ENCODE peak calls at places on chromosome 13, in nine cellular contexts. One of them, this sample, is unnamed. For H3K4me1, the result is how much of the 10 kb centered on the place peaks cover.

GRCh38 chr13:85544756-85545155 is 254.5 kb downstream of the SLITRK6 start:
- DNase-seq in transverse colon: no peak
- DNase-seq in thyroid gland: no peak
- DNase-seq in Peyer's patch: no peak
- DNase-seq in foreskin keratinocyte: no peak
- DNase-seq in sigmoid colon: no peak
- DNase-seq in IMR-90: no peak
- DNase-seq in osteoblast: no peak
- DNase-seq in aorta: no peak
- DNase-seq in this sample: no peak

GRCh38 chr13:45055198-45055901 is 65.0 kb upstream of the GTF2F2 start:
- DNase-seq in osteoblast: peak
- DNase-seq in foreskin keratinocyte: peak
- DNase-seq in thyroid gland: no peak
- DNase-seq in aorta: no peak
- DNase-seq in IMR-90: peak
- DNase-seq in sigmoid colon: peak
- DNase-seq in Peyer's patch: no peak
- DNase-seq in transverse colon: peak
- DNase-seq in this sample: no peak

GRCh38 chr13:25806304-25806974 is 245.4 kb downstream of the SHISA2 start:
- DNase-seq in sigmoid colon: no peak
- DNase-seq in foreskin keratinocyte: peak
- DNase-seq in IMR-90: no peak
- DNase-seq in osteoblast: no peak
- DNase-seq in aorta: no peak
- DNase-seq in Peyer's patch: no peak
- DNase-seq in thyroid gland: peak
- DNase-seq in transverse colon: no peak
- DNase-seq in this sample: no peak

GRCh38 chr13:31756346-31756745 is 17.0 kb downstream of the RXFP2 start:
- DNase-seq in aorta: no peak
- DNase-seq in foreskin keratinocyte: peak
- DNase-seq in IMR-90: peak
- DNase-seq in sigmoid colon: no peak
- DNase-seq in osteoblast: peak
- DNase-seq in Peyer's patch: no peak
- DNase-seq in thyroid gland: no peak
- DNase-seq in transverse colon: no peak
- DNase-seq in this sample: no peak

GRCh38 chr13:30744056-30744684 is 8.8 kb downstream of the ALOX5AP start:
- DNase-seq in osteoblast: no peak
- DNase-seq in aorta: peak
- DNase-seq in IMR-90: peak
- DNase-seq in Peyer's patch: no peak
- DNase-seq in thyroid gland: no peak
- DNase-seq in transverse colon: peak
- DNase-seq in foreskin keratinocyte: no peak
- DNase-seq in sigmoid colon: no peak
- DNase-seq in this sample: peak

GRCh38 chr13:48873598-48873997 is 102.1 kb upstream of the FNDC3A start:
- DNase-seq in aorta: no peak
- DNase-seq in thyroid gland: no peak
- DNase-seq in Peyer's patch: no peak
- DNase-seq in osteoblast: no peak
- DNase-seq in IMR-90: peak
- DNase-seq in sigmoid colon: no peak
- DNase-seq in transverse colon: no peak
- DNase-seq in foreskin keratinocyte: peak
- DNase-seq in this sample: no peak

GRCh38 chr13:94617389-94618000 is 15.8 kb downstream of the GPR180 start:
- DNase-seq in transverse colon: no peak
- DNase-seq in osteoblast: no peak
- DNase-seq in foreskin keratinocyte: no peak
- DNase-seq in Peyer's patch: no peak
- DNase-seq in sigmoid colon: no peak
- DNase-seq in aorta: no peak
- DNase-seq in thyroid gland: no peak
- DNase-seq in IMR-90: no peak
- DNase-seq in this sample: no peak

GRCh38 chr13:48570225-48570828 is 37.4 kb upstream of the RCBTB2 start:
- DNase-seq in Peyer's patch: no peak
- DNase-seq in thyroid gland: no peak
- DNase-seq in foreskin keratinocyte: no peak
- DNase-seq in aorta: peak
- DNase-seq in transverse colon: no peak
- DNase-seq in sigmoid colon: peak
- DNase-seq in IMR-90: no peak
- DNase-seq in osteoblast: no peak
- DNase-seq in this sample: no peak

GRCh38 chr13:24747248-24748151 is 16.5 kb upstream of the RNF17 start:
- DNase-seq in aorta: no peak
- DNase-seq in Peyer's patch: no peak
- DNase-seq in thyroid gland: no peak
- DNase-seq in transverse colon: peak
- DNase-seq in foreskin keratinocyte: peak
- DNase-seq in IMR-90: no peak
- DNase-seq in sigmoid colon: peak
- DNase-seq in osteoblast: no peak
- DNase-seq in this sample: no peak

GRCh38 chr13:20714563-20715339 is 11.3 kb downstream of the IL17D start:
- DNase-seq in IMR-90: peak
- DNase-seq in osteoblast: peak
- DNase-seq in thyroid gland: peak
- DNase-seq in sigmoid colon: peak
- DNase-seq in Peyer's patch: no peak
- DNase-seq in foreskin keratinocyte: no peak
- DNase-seq in aorta: peak
- DNase-seq in transverse colon: no peak
- DNase-seq in this sample: no peak

GRCh38 chr13:32894589-32895001 is 121.6 kb upstream of the KL start:
- DNase-seq in foreskin keratinocyte: peak
- DNase-seq in sigmoid colon: no peak
- DNase-seq in IMR-90: peak
- DNase-seq in thyroid gland: no peak
- DNase-seq in transverse colon: no peak
- DNase-seq in Peyer's patch: no peak
- DNase-seq in aorta: no peak
- DNase-seq in osteoblast: no peak
- DNase-seq in this sample: no peak

GRCh38 chr13:44680746-44681355 is 104.7 kb upstream of the TSC22D1 start:
- DNase-seq in thyroid gland: no peak
- DNase-seq in osteoblast: peak
- DNase-seq in aorta: no peak
- DNase-seq in foreskin keratinocyte: no peak
- DNase-seq in sigmoid colon: no peak
- DNase-seq in transverse colon: no peak
- DNase-seq in Peyer's patch: no peak
- DNase-seq in IMR-90: peak
- DNase-seq in this sample: no peak

DNA sequence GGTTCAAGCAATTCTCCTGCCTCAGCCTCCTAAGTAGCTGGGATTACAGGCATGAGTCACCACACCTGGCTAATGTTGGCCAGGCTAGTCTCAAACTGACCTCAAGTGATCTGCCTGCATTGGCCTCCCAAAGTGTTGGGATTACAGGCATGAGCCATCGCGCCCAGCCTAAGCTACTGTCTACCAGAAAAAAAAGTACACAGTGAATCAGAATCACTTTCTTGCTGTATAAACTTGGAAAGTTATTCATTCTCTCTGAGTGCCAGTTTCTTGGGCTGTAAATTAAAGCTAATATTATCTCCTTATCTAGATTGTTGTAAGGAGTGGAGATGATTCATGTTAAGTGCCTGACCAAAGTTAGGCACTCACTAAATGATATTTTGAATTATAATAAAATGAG is 242.8 kb downstream of the ENOX1 start:
- DNase-seq in thyroid gland: no peak
- DNase-seq in transverse colon: no peak
- DNase-seq in foreskin keratinocyte: peak
- DNase-seq in sigmoid colon: peak
- DNase-seq in IMR-90: peak
- DNase-seq in aorta: no peak
- DNase-seq in osteoblast: no peak
- DNase-seq in Peyer's patch: no peak
- DNase-seq in this sample: no peak
- H3K4me1 ChIP-seq in thyroid gland: under half
- H3K4me1 ChIP-seq in transverse colon: under half
- H3K4me1 ChIP-seq in foreskin keratinocyte: under half
- H3K4me1 ChIP-seq in sigmoid colon: under half
- H3K4me1 ChIP-seq in IMR-90: under half
- H3K4me1 ChIP-seq in aorta: under half
- H3K4me1 ChIP-seq in osteoblast: under half
- H3K4me1 ChIP-seq in Peyer's patch: under half
- H3K4me1 ChIP-seq in this sample: under half

GRCh38 chr13:41019578-41020347 is 647 bp upstream of the ELF1 start:
- DNase-seq in transverse colon: no peak
- DNase-seq in Peyer's patch: no peak
- DNase-seq in aorta: no peak
- DNase-seq in thyroid gland: no peak
- DNase-seq in osteoblast: no peak
- DNase-seq in foreskin keratinocyte: no peak
- DNase-seq in IMR-90: no peak
- DNase-seq in sigmoid colon: no peak
- DNase-seq in this sample: no peak

GRCh38 chr13:41018583-41018909 is 570 bp downstream of the ELF1 start:
- DNase-seq in thyroid gland: no peak
- DNase-seq in Peyer's patch: no peak
- DNase-seq in osteoblast: no peak
- DNase-seq in IMR-90: no peak
- DNase-seq in transverse colon: no peak
- DNase-seq in aorta: no peak
- DNase-seq in foreskin keratinocyte: peak
- DNase-seq in sigmoid colon: no peak
- DNase-seq in this sample: no peak

GRCh38 chr13:41019027-41019487 is at the start of gene ELF1:
- DNase-seq in sigmoid colon: no peak
- DNase-seq in thyroid gland: peak
- DNase-seq in transverse colon: peak
- DNase-seq in osteoblast: peak
- DNase-seq in foreskin keratinocyte: peak
- DNase-seq in IMR-90: peak
- DNase-seq in Peyer's patch: no peak
- DNase-seq in aorta: peak
- DNase-seq in this sample: peak

GRCh38 chr13:41017153-41017552 is 2.0 kb downstream of the ELF1 start:
- DNase-seq in transverse colon: peak
- DNase-seq in IMR-90: no peak
- DNase-seq in foreskin keratinocyte: no peak
- DNase-seq in aorta: no peak
- DNase-seq in thyroid gland: peak
- DNase-seq in Peyer's patch: no peak
- DNase-seq in osteoblast: no peak
- DNase-seq in sigmoid colon: no peak
- DNase-seq in this sample: no peak

GRCh38 chr13:41017744-41018582 is 1.2 kb downstream of the ELF1 start:
- DNase-seq in thyroid gland: no peak
- DNase-seq in sigmoid colon: no peak
- DNase-seq in transverse colon: no peak
- DNase-seq in osteoblast: no peak
- DNase-seq in aorta: no peak
- DNase-seq in IMR-90: peak
- DNase-seq in Peyer's patch: no peak
- DNase-seq in foreskin keratinocyte: no peak
- DNase-seq in this sample: no peak
- H3K27ac ChIP-seq in thyroid gland: peak
- H3K27ac ChIP-seq in sigmoid colon: peak
- H3K27ac ChIP-seq in transverse colon: peak
- H3K27ac ChIP-seq in osteoblast: no peak
- H3K27ac ChIP-seq in aorta: no peak
- H3K27ac ChIP-seq in IMR-90: no peak
- H3K27ac ChIP-seq in Peyer's patch: peak
- H3K27ac ChIP-seq in foreskin keratinocyte: peak
- H3K27ac ChIP-seq in this sample: peak

DNA sequence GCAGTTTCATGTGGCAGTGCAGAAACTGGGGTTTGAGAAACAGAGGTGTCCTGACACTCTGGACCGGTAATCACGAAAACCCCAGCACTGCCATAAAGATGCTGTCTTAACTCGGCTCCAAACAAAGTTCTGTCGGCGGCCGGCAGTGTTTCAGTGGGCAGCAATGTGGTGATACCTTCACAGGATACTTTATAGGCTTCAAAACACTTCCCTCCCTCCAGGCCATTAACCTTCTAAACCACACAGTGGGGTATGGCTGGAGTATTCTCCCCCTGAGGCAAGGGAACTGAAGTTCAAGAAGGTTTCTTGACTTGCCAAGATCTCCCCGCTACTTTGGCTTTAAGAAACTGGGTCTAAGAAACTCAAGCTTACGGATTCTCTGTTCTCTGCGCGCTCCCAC is 1.1 kb downstream of the RUBCNL start:
- DNase-seq in transverse colon: no peak
- DNase-seq in Peyer's patch: no peak
- DNase-seq in sigmoid colon: no peak
- DNase-seq in thyroid gland: no peak
- DNase-seq in osteoblast: peak
- DNase-seq in foreskin keratinocyte: peak
- DNase-seq in IMR-90: no peak
- DNase-seq in aorta: no peak
- DNase-seq in this sample: no peak
- H3K4me1 ChIP-seq in transverse colon: under half
- H3K4me1 ChIP-seq in Peyer's patch: under half
- H3K4me1 ChIP-seq in sigmoid colon: under half
- H3K4me1 ChIP-seq in thyroid gland: under half
- H3K4me1 ChIP-seq in osteoblast: under half
- H3K4me1 ChIP-seq in foreskin keratinocyte: under half
- H3K4me1 ChIP-seq in IMR-90: under half
- H3K4me1 ChIP-seq in aorta: under half
- H3K4me1 ChIP-seq in this sample: half or more

GRCh38 chr13:111423168-111423785 is 102.8 kb downstream of the TEX29 start:
- DNase-seq in aorta: no peak
- DNase-seq in Peyer's patch: no peak
- DNase-seq in thyroid gland: peak
- DNase-seq in transverse colon: no peak
- DNase-seq in osteoblast: no peak
- DNase-seq in foreskin keratinocyte: peak
- DNase-seq in IMR-90: no peak
- DNase-seq in sigmoid colon: no peak
- DNase-seq in this sample: no peak

GRCh38 chr13:111421216-111421615 is 100.8 kb downstream of the TEX29 start:
- DNase-seq in foreskin keratinocyte: no peak
- DNase-seq in thyroid gland: no peak
- DNase-seq in transverse colon: no peak
- DNase-seq in osteoblast: no peak
- DNase-seq in sigmoid colon: no peak
- DNase-seq in aorta: no peak
- DNase-seq in IMR-90: no peak
- DNase-seq in Peyer's patch: peak
- DNase-seq in this sample: no peak

GRCh38 chr13:111418101-111418500 is 97.7 kb downstream of the TEX29 start:
- DNase-seq in sigmoid colon: no peak
- DNase-seq in IMR-90: no peak
- DNase-seq in thyroid gland: no peak
- DNase-seq in Peyer's patch: peak
- DNase-seq in osteoblast: no peak
- DNase-seq in foreskin keratinocyte: no peak
- DNase-seq in aorta: no peak
- DNase-seq in transverse colon: no peak
- DNase-seq in this sample: no peak

GRCh38 chr13:111422352-111422751 is 101.9 kb downstream of the TEX29 start:
- DNase-seq in thyroid gland: peak
- DNase-seq in foreskin keratinocyte: no peak
- DNase-seq in aorta: no peak
- DNase-seq in transverse colon: no peak
- DNase-seq in Peyer's patch: no peak
- DNase-seq in sigmoid colon: no peak
- DNase-seq in IMR-90: no peak
- DNase-seq in osteoblast: no peak
- DNase-seq in this sample: no peak

GRCh38 chr13:111420113-111420876 is 99.9 kb downstream of the TEX29 start:
- DNase-seq in transverse colon: no peak
- DNase-seq in IMR-90: no peak
- DNase-seq in aorta: no peak
- DNase-seq in sigmoid colon: no peak
- DNase-seq in foreskin keratinocyte: no peak
- DNase-seq in Peyer's patch: peak
- DNase-seq in thyroid gland: no peak
- DNase-seq in osteoblast: no peak
- DNase-seq in this sample: no peak
- H3K27ac ChIP-seq in transverse colon: no peak
- H3K27ac ChIP-seq in IMR-90: no peak
- H3K27ac ChIP-seq in aorta: no peak
- H3K27ac ChIP-seq in sigmoid colon: no peak
- H3K27ac ChIP-seq in foreskin keratinocyte: no peak
- H3K27ac ChIP-seq in Peyer's patch: no peak
- H3K27ac ChIP-seq in thyroid gland: no peak
- H3K27ac ChIP-seq in osteoblast: no peak
- H3K27ac ChIP-seq in this sample: no peak